ENCODE peak calls at places on chromosomes 11 and 22, in four cellular contexts. Q, I, T and Z are unnamed samples.

GRCh38 chr11:57432714-57433163 is 5.8 kb upstream of the SLC43A3 start:
- DNase-seq in I (no peak), Q (no peak), T (peak; percentile 85), Z (no peak)

GRCh38 chr22:45072322-45072903 is 62.6 kb upstream of the PHF21B start:
- DNase-seq in T (no peak), I (peak; percentile 77), Q (peak; percentile 19), Z (no peak)

GRCh38 chr11:33861911-33862310 is 30.0 kb downstream of the LMO2 start:
- DNase-seq in I (no peak), T (no peak), Q (no peak), Z (no peak)

GRCh38 chr11:96424693-96425092 is 34.9 kb downstream of the JRKL start:
- DNase-seq in T (no peak), I (no peak), Q (no peak), Z (no peak)

GRCh38 chr22:20205964-20206708 is 55.3 kb upstream of the CCDC188 start:
- DNase-seq in Q (peak; percentile 61), I (peak; percentile 75), T (peak; percentile 83), Z (peak; percentile 73)

GRCh38 chr11:123587044-123587443 is 67.4 kb downstream of the SCN3B start:
- DNase-seq in I (no peak), Q (no peak), T (no peak), Z (no peak)

GRCh38 chr11:62544521-62545436 is 1.8 kb downstream of the AHNAK start:
- DNase-seq in Q (no peak), I (no peak), T (no peak), Z (peak; percentile 39)

GRCh38 chr11:86068138-86068861 is 584 bp downstream of the PICALM start:
- DNase-seq in I (no peak), Q (no peak), T (peak; percentile 40), Z (peak; percentile 70)

GRCh38 chr11:41306435-41306834 is 153.0 kb downstream of the LRRC4C start:
- DNase-seq in T (no peak), Q (no peak), I (no peak), Z (no peak)

GRCh38 chr11:12702999-12703453 is 28.8 kb downstream of the TEAD1 start:
- DNase-seq in Q (no peak), I (no peak), T (no peak), Z (no peak)

DNA sequence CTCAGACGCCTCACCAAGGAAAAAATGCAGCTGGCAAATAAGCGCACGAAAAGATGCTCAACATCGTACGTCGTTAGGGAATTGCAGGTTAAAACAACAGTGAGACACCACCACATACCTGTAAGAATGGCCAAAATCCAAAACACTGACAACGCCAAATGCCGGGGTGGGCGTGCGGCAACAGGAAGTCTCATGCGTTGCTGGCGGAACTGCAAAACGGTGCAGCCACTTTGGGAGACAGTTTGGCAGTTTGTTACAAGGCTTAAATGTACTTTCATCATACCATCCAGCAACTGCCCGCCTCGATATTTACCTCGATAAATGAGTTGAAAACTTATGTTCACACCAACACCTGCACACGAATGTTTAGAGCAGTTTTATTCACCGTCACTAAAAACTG is 7.5 kb upstream of the CTSD start:
- DNase-seq in T (peak; percentile 36), Q (no peak), I (no peak), Z (peak; percentile 14)
- H3K27ac ChIP-seq in T (peak overlapping the region; percentile 82), Q (no peak overlapping the region), I (no peak overlapping the region), Z (no peak overlapping the region)

GRCh38 chr11:5580577-5580976 is at the start of gene OR52B6:
- DNase-seq in Q (no peak), T (no peak), I (no peak), Z (no peak)
- H3K27ac ChIP-seq in Q (no peak within 1 kb of the TSS), T (no peak within 1 kb of the TSS), I (no peak within 1 kb of the TSS), Z (no peak within 1 kb of the TSS)

GRCh38 chr11:43963221-43963620 is 20.8 kb downstream of the C11orf96 start:
- DNase-seq in T (no peak), I (no peak), Q (no peak), Z (no peak)

GRCh38 chr11:43959321-43959995 is 17.0 kb downstream of the C11orf96 start:
- DNase-seq in I (no peak), T (no peak), Q (no peak), Z (no peak)

GRCh38 chr11:43957571-43957970 is 15.1 kb downstream of the C11orf96 start:
- DNase-seq in T (no peak), I (no peak), Q (no peak), Z (no peak)

DNA sequence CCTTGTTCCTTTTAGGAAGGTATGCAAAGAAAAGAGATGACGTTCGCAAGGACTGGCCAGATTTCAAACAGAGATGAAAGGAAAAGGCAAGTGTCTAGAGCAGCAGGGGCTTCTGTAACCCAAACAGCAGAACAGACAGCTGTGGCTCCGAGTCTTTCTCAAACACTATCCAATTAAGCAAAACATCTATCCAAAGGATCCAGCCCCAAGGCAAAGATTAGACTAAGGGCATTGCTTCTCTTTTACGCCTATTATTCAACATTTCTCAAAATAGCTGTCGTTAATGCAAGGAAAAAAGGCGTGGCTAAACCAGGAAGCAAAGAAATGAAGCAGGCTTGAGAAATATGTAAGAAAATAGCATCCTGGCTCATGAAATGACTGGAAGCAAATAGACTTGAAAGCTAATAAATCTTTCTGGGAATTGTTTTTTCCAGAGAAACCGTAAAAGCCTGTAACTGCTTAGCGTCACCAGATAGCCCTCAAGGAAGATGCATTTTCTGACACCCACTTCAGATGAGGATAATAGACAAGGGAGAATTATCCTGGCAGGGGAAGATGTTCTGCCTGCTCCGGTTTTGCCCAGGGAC is 20.0 kb downstream of the C11orf96 start:
- DNase-seq in T (no peak), Q (no peak), I (no peak), Z (peak; percentile 24)
- H3K27ac ChIP-seq in T (peak overlapping the region; percentile 19), Q (peak overlapping the region; percentile 74), I (no peak overlapping the region), Z (no peak overlapping the region)

DNA sequence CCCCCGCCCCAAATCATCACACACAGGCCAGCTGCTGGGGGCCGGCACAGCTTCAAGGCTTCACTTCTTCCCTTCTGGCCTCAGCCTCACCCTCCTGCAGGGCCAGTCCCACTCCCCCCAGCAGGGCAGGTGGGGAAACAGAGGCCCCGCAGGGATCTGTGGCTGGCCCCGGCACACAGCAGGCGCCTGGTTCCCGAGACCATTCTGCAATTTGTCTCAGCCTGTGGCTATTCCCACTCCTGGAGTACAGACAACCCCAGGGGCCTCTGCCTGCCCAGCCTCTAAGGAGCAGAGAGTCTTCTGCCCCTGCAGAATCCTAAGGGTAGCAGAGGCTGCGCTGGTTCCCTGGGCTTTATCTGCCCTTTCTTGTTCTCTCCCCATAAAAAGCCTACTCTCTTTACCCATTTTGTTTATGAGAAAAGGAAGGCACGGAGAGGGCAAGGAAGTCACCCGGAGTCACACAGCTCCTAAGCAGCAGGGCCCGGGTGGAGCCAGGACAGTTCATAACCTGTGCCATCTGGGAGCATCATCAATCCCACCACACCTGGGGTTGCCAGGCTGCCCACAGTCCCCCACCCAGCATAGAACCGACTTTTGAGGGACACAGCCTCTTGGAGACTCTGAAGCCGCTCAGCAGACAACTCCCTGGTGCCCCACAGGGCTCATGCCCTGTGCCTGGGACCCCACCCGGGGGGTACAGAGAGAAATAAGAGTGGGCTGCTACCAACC is 17.4 kb upstream of the LINC01488 start:
- DNase-seq in I (no peak), T (no peak), Q (no peak), Z (no peak)
- H3K27ac ChIP-seq in I (no peak overlapping the region), T (no peak overlapping the region), Q (peak overlapping the region; percentile 25), Z (peak overlapping the region; percentile 25)

DNA sequence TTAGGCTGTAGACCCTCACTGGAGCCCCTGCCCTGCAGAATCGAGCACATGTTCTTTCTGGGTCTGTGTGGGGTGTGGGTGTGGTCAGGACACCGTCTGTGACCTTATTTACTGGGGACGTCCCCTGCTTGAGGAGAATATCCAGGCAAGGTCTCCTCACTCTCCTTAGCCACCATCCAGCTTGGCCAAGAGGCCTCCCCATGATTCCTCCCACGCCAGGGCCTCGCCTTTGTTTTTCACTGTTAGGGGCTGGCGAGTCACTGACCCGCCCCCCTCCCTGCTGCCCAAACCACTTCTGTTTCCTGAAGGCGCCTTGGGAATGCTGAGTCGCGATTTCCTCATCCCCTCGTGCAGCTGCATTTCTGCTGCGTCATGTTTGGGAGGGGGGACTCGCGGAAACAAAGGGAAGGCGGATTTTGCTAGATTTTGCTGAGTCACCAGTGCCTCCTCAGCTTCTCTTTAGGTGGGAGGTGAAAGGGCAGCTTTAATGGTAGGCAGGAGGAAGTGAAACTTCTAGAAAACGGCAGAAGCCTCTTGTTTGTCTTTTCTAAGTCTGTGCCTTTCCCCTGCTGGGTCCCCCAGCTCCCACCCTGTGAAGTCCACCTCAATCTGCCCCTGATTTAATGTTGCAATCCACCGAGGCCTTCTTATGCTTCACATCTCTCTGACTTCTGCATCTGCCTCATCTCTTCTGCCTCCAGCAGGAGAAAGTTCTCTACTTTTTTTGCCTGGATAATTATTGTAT is 4.0 kb upstream of the HMOX1 start:
- DNase-seq in I (peak; percentile 83), T (peak; percentile 97), Q (peak; percentile 95), Z (peak; percentile 84)
- H3K27ac ChIP-seq in I (peak overlapping the region; percentile 82), T (peak overlapping the region; percentile 89), Q (peak overlapping the region; percentile 84), Z (peak overlapping the region; percentile 87)

GRCh38 chr22:38299001-38299651 is 18.1 kb downstream of the CSNK1E start:
- DNase-seq in Q (no peak), T (no peak), I (no peak), Z (no peak)

GRCh38 chr22:38299758-38300157 is 17.5 kb downstream of the CSNK1E start:
- DNase-seq in T (no peak), Q (no peak), I (no peak), Z (no peak)

GRCh38 chr22:38300197-38300945 is 16.9 kb downstream of the CSNK1E start:
- DNase-seq in Q (no peak), T (no peak), I (no peak), Z (no peak)

GRCh38 chr22:38296372-38296771 is 20.9 kb downstream of the CSNK1E start:
- DNase-seq in Q (no peak), T (no peak), I (no peak), Z (no peak)

DNA sequence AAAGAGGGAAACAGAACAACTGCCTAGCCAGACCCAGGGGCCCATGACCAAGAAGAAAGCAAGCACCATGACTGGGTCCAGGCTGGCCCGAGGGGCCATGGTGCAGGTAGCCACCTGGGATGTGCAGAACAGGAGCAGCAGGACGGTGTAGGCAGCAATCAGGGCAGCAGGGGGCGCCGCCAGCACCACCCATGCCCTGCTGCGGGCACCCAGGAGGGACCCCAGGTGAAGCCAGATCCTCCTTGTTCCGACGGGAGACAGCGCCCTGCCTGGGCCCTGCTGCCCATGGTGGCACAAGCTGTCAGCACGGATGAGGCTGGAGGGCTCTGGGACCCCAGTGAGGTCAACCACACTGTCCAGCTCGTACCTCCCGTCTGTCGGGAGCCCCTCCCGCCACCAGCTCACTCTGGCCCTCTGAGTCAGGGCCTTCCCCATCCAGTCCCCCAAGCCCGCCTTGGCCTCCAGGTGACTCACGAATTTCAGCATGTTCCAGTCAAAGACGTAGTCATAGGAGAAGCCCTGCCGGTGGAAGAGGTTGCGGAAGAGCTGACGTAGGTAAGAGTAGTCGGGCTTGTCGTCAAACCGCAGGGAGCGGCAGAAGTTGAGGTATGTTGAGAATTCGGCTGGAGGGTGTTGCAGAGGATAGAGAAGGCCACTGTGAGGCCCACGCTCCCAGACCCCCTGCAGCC is 18.8 kb downstream of the CSNK1E start:
- DNase-seq in T (no peak), Q (no peak), I (peak; percentile 58), Z (no peak)
- H3K27ac ChIP-seq in T (no peak overlapping the region), Q (no peak overlapping the region), I (peak overlapping the region; percentile 17), Z (no peak overlapping the region)

DNA sequence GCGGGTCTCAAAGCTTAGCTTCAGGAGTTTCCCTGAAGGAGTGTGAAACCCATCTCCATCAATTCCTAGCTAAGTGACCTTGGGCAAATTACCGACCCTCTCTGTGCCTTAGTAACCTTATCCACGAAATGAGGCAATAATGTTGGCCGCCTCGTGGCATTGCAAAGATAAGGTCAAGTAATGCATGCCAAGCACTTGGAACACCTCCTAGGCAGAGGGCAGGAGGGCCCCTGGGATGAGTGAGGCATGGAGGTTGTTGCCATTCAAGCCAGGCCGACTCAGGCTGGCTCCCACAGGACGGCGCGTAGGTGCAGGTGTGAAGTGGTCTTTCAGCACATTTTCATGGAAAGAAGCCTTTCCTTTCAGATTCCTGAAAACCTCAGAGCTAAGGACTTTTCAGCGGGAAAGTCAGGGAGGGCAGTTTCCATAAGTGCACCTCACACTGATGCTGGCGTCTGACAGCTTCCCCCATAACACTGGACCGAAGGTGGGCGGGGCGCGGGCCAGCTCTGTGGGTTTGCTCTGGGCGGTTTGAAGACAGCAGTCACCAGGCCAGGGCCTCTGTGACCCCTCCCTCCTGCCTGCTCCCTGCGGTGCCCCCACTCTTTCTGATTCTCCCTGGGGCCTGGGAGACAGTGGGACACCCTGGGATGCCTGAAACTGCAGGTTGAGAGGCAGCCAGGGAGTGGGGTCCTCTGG is 25.2 kb downstream of the RPS6KA4 start:
- DNase-seq in T (peak; percentile 34), Q (no peak), I (no peak), Z (no peak)
- H3K27ac ChIP-seq in T (no peak overlapping the region), Q (no peak overlapping the region), I (no peak overlapping the region), Z (no peak overlapping the region)